ENCODE peak calls at places on chromosomes 6 and 20, in six cellular contexts. H is GM13977; D is amniotic epithelial cell; S is stimulated activated CD4-positive, alpha-beta T cell treated with anti-CD3 and anti-CD28 coated beads, Interleukin-1b, Interleukin-23, amount 100 ng/mL, for 24 hours; B is MV-4-11; A is adipocyte. K is an unnamed sample.

GRCh38 chr20:6051505-6051904 is 2.4 kb downstream of the LRRN4 start:
- DNase-seq in D (peak), H (no peak), S (no peak), A (peak), B (peak), K (no peak)

GRCh38 chr6:14286144-14286543 is 168.6 kb downstream of the CD83 start:
- DNase-seq in D (peak), B (no peak), H (peak), S (no peak), A (peak), K (no peak)

GRCh38 chr20:3937618-3938017 is 48.4 kb downstream of the PANK2 start:
- DNase-seq in S (no peak), H (no peak), A (no peak), D (no peak), B (no peak), K (no peak)

GRCh38 chr6:144202879-144203468 is 52.7 kb downstream of the STX11 start:
- DNase-seq in A (no peak), S (no peak), D (no peak), H (no peak), B (no peak), K (no peak)

GRCh38 chr6:125154184-125155135 is 887 bp downstream of the TPD52L1 start:
- DNase-seq in B (no peak), D (peak), H (peak), S (no peak), A (peak), K (no peak)

GRCh38 chr20:50267041-50267865 is 76.6 kb downstream of the CEBPB start:
- DNase-seq in H (no peak), D (no peak), A (peak), S (no peak), B (peak), K (no peak)

GRCh38 chr6:52399511-52400315 is 20.4 kb upstream of the EFHC1 start:
- DNase-seq in S (no peak), B (peak), H (peak), D (peak), A (peak), K (peak)

GRCh38 chr20:12566596-12566995 is 442.2 kb upstream of the SPTLC3 start:
- DNase-seq in H (no peak), B (no peak), A (no peak), S (no peak), D (no peak), K (no peak)

GRCh38 chr6:112253842-112254816 is at the start of gene LAMA4:
- DNase-seq in D (peak), S (peak), B (no peak), A (peak), H (peak), K (no peak)

GRCh38 chr20:363319-364078 is 16.6 kb downstream of the NRSN2 start:
- DNase-seq in A (no peak), B (no peak), S (no peak), H (no peak), D (no peak), K (no peak)

GRCh38 chr20:11432407-11432806 is 485.3 kb upstream of the BTBD3 start:
- DNase-seq in S (no peak), D (peak), A (peak), B (no peak), H (no peak), K (no peak)

GRCh38 chr20:12946789-12947188 is 62.0 kb upstream of the SPTLC3 start:
- DNase-seq in H (no peak), A (no peak), D (no peak), B (no peak), S (no peak), K (no peak)

GRCh38 chr20:54173653-54174451 is at the start of gene CYP24A1:
- DNase-seq in B (no peak), S (no peak), H (no peak), A (peak), D (no peak), K (no peak)

GRCh38 chr6:159306134-159306537 is 136.9 kb downstream of the FNDC1 start:
- DNase-seq in D (no peak), A (no peak), H (no peak), B (no peak), S (no peak), K (no peak)

GRCh38 chr20:63500902-63501817 is 2.3 kb upstream of the EEF1A2 start:
- DNase-seq in D (no peak), A (no peak), B (no peak), S (no peak), H (no peak), K (no peak)

GRCh38 chr6:125584468-125584939 is 164.9 kb upstream of the HEY2 start:
- DNase-seq in A (peak), D (peak), B (no peak), H (no peak), S (no peak), K (no peak)

GRCh38 chr6:104159045-104159618 is 700.6 kb downstream of the HACE1 start:
- DNase-seq in A (no peak), H (no peak), D (no peak), S (no peak), B (no peak), K (no peak)

GRCh38 chr20:44187054-44187762 is at the start of gene JPH2:
- DNase-seq in S (no peak), H (no peak), B (peak), A (peak), D (peak), K (no peak)

GRCh38 chr6:35185302-35185681 is 28.5 kb upstream of the SCUBE3 start:
- DNase-seq in B (no peak), D (peak), S (no peak), A (peak), H (no peak), K (no peak)

GRCh38 chr6:125287718-125288117 is 14.0 kb downstream of the HDDC2 start:
- DNase-seq in S (no peak), B (no peak), H (no peak), D (no peak), A (no peak), K (no peak)

GRCh38 chr20:63802469-63803240 is 28.4 kb downstream of the ZBTB46 start:
- DNase-seq in D (no peak), B (peak), S (no peak), H (no peak), A (no peak), K (no peak)

GRCh38 chr6:36655073-36655847 is 23.3 kb upstream of the CDKN1A start:
- DNase-seq in A (no peak), H (no peak), D (no peak), B (no peak), S (no peak), K (no peak)

GRCh38 chr6:18457065-18457817 is 70.1 kb downstream of the RNF144B start:
- DNase-seq in A (peak), B (no peak), H (no peak), S (no peak), D (no peak), K (no peak)